ENCODE peak calls at places on chromosomes 13 and 19, in nine cellular contexts. E is stimulated activated CD8-positive, alpha-beta memory T cell treated with anti-CD3 and anti-CD28 coated beads, Interleukin-7, amount 100 ng/mL, for 48 hours; U is GOT3; V is WTC11; D is activated T-cell treated with anti-CD3 and anti-CD28 coated beads, Interleukin-2, amount 50 U/mL, for 48 hours; H is nephron progenitor cell; O is T follicular helper cell; X is Peyer's patch; Y is endodermal cell. G is an unnamed sample.

GRCh38 chr19:49869009-49869483 is 1.7 kb upstream of the PNKP start:
- DNase-seq in E (no peak), U (no peak), V (no peak), D (no peak), H (peak; percentile 91), O (no peak), X (no peak), Y (no peak), G (peak; percentile 87)

GRCh38 chr13:29583073-29583785 is 12.3 kb downstream of the SLC7A1 start:
- DNase-seq in E (no peak), U (no peak), V (no peak), D (no peak), H (no peak), O (no peak), X (no peak), Y (peak; percentile 61), G (no peak)

GRCh38 chr19:33416307-33417215 is 43.1 kb downstream of the CEBPG start:
- DNase-seq in E (peak; percentile 52), U (no peak), V (peak; percentile 87), D (peak; percentile 82), H (peak; percentile 86), O (peak; percentile 66), X (peak; percentile 85), Y (peak; percentile 96), G (peak; percentile 89)

GRCh38 chr19:30385174-30385573 is 13.0 kb downstream of the ZNF536 start:
- DNase-seq in E (no peak), U (no peak), V (no peak), D (no peak), H (no peak), O (no peak), X (no peak), Y (peak; percentile 26), G (no peak)

GRCh38 chr13:27797228-27797624 is 4.9 kb downstream of the GSX1 start:
- DNase-seq in E (no peak), U (no peak), V (peak; percentile 78), D (no peak), H (peak; percentile 77), O (no peak), X (no peak), Y (peak; percentile 92), G (peak; percentile 80)

GRCh38 chr13:42367836-42368235 is 95.9 kb downstream of the AKAP11 start:
- DNase-seq in E (no peak), U (no peak), V (no peak), D (no peak), H (no peak), O (no peak), X (no peak), Y (no peak), G (no peak)

GRCh38 chr19:30086220-30086619 is 144.2 kb downstream of the URI1 start:
- DNase-seq in E (no peak), U (no peak), V (no peak), D (no peak), H (no peak), O (no peak), X (no peak), Y (no peak), G (no peak)

GRCh38 chr19:52897149-52897935 is at the start of gene ZNF320:
- DNase-seq in E (peak; percentile 85), U (peak; percentile 73), V (peak; percentile 99), D (peak; percentile 93), H (peak; percentile 97), O (peak; percentile 88), X (peak; percentile 98), Y (peak; percentile 99), G (peak; percentile 99)

GRCh38 chr19:51047031-51047335 is 12.2 kb upstream of the KLK12 start:
- DNase-seq in E (no peak), U (no peak), V (no peak), D (no peak), H (no peak), O (no peak), X (no peak), Y (no peak), G (no peak)

GRCh38 chr19:47492137-47492533 is 8.1 kb upstream of the KPTN start:
- DNase-seq in E (no peak), U (no peak), V (no peak), D (no peak), H (no peak), O (no peak), X (no peak), Y (no peak), G (no peak)

GRCh38 chr13:33349314-33349995 is 63.9 kb upstream of the STARD13 start:
- DNase-seq in E (no peak), U (no peak), V (peak; percentile 19), D (no peak), H (peak; percentile 6), O (no peak), X (peak; percentile 55), Y (peak; percentile 68), G (peak; percentile 16)

GRCh38 chr19:45009625-45010255 is 8.5 kb downstream of the RELB start:
- DNase-seq in E (no peak), U (no peak), V (no peak), D (no peak), H (no peak), O (no peak), X (no peak), Y (no peak), G (no peak)

GRCh38 chr19:41740415-41741243 is 14.7 kb upstream of the CEACAM6 start:
- DNase-seq in E (no peak), U (no peak), V (no peak), D (peak; percentile 46), H (no peak), O (no peak), X (no peak), Y (no peak), G (no peak)

GRCh38 chr19:6017576-6017975 is 39.6 kb upstream of the RANBP3 start:
- DNase-seq in E (no peak), U (no peak), V (no peak), D (no peak), H (no peak), O (no peak), X (no peak), Y (no peak), G (no peak)

GRCh38 chr13:111943229-111943795 is 123.6 kb upstream of the SOX1 start:
- DNase-seq in E (no peak), U (no peak), V (no peak), D (no peak), H (no peak), O (no peak), X (peak; percentile 25), Y (no peak), G (no peak)

GRCh38 chr19:10896851-10897526 is 25.6 kb downstream of the CARM1 start:
- DNase-seq in E (no peak), U (no peak), V (no peak), D (no peak), H (no peak), O (no peak), X (no peak), Y (peak; percentile 31), G (no peak)

GRCh38 chr19:32373614-32374295 is 28.3 kb downstream of the ZNF507 start:
- DNase-seq in E (no peak), U (peak; percentile 40), V (no peak), D (no peak), H (no peak), O (no peak), X (peak; percentile 80), Y (no peak), G (no peak)

GRCh38 chr19:41955521-41955920 is 3.6 kb downstream of the RABAC1 start:
- DNase-seq in E (no peak), U (no peak), V (no peak), D (no peak), H (no peak), O (no peak), X (no peak), Y (no peak), G (no peak)

GRCh38 chr13:49410006-49410405 is 33.9 kb downstream of the CAB39L start:
- DNase-seq in E (no peak), U (no peak), V (no peak), D (no peak), H (no peak), O (no peak), X (no peak), Y (no peak), G (no peak)

GRCh38 chr19:10256551-10256950 is 4.5 kb downstream of the MRPL4 start:
- DNase-seq in E (no peak), U (no peak), V (no peak), D (no peak), H (no peak), O (no peak), X (no peak), Y (no peak), G (no peak)

GRCh38 chr13:110957181-110957884 is 42.5 kb upstream of the ANKRD10 start:
- DNase-seq in E (no peak), U (no peak), V (peak; percentile 55), D (peak; percentile 38), H (no peak), O (no peak), X (no peak), Y (peak; percentile 71), G (no peak)

GRCh38 chr19:31955061-31955460 is 390.3 kb upstream of the ZNF507 start:
- DNase-seq in E (no peak), U (no peak), V (no peak), D (no peak), H (no peak), O (no peak), X (no peak), Y (no peak), G (no peak)

GRCh38 chr19:33638167-33639033 is 16.6 kb downstream of the CHST8 start:
- DNase-seq in E (no peak), U (no peak), V (no peak), D (no peak), H (no peak), O (no peak), X (peak; percentile 19), Y (peak; percentile 29), G (no peak)

GRCh38 chr13:98854448-98854847 is 102.0 kb upstream of the SLC15A1 start:
- DNase-seq in E (no peak), U (no peak), V (no peak), D (no peak), H (no peak), O (no peak), X (no peak), Y (no peak), G (no peak)

GRCh38 chr13:21913010-21913409 is 242.1 kb downstream of the FGF9 start:
- DNase-seq in E (no peak), U (no peak), V (peak; percentile 59), D (peak; percentile 16), H (peak; percentile 18), O (no peak), X (no peak), Y (peak; percentile 85), G (peak; percentile 61)

GRCh38 chr19:54045771-54046170 is 17.9 kb downstream of the VSTM1 start:
- DNase-seq in E (no peak), U (no peak), V (no peak), D (no peak), H (no peak), O (no peak), X (no peak), Y (no peak), G (no peak)

GRCh38 chr19:14758816-14759215 is 19.5 kb downstream of the ADGRE2 start:
- DNase-seq in E (no peak), U (no peak), V (peak; percentile 54), D (no peak), H (no peak), O (no peak), X (no peak), Y (peak; percentile 71), G (no peak)

GRCh38 chr13:103044054-103044453 is 22.2 kb downstream of the SLC10A2 start:
- DNase-seq in E (no peak), U (no peak), V (no peak), D (no peak), H (no peak), O (no peak), X (no peak), Y (no peak), G (no peak)

GRCh38 chr19:46202872-46203860 is 26.4 kb upstream of the IGFL1 start:
- DNase-seq in E (no peak), U (no peak), V (no peak), D (no peak), H (no peak), O (no peak), X (no peak), Y (no peak), G (no peak)

GRCh38 chr13:103188688-103189326 is 122.6 kb upstream of the SLC10A2 start:
- DNase-seq in E (no peak), U (no peak), V (no peak), D (no peak), H (no peak), O (no peak), X (no peak), Y (no peak), G (no peak)

GRCh38 chr13:30892966-30893365 is 13.1 kb upstream of the MEDAG start:
- DNase-seq in E (no peak), U (no peak), V (peak; percentile 89), D (peak; percentile 50), H (peak; percentile 75), O (no peak), X (no peak), Y (peak; percentile 94), G (peak; percentile 73)